ENCODE peak calls at places on chromosomes 5 and 9, in seven cellular contexts. One of them, this sample, is unnamed.

GRCh38 chr9:87063883-87064282 is 116.6 kb upstream of the GAS1 start:
- DNase-seq in NCI-H1105: no peak
- DNase-seq in activated T-helper 1 cell treated with anti-CD3 and anti-CD28 coated beads, Interleukin-12 subunit alpha, Interleukin-12 subunit beta, Interleukin-2, Interleukin-4 antibody, amounts not matched to agents 30 ng/mL and 10 ng/mL and 1 ng/mL, durations not matched to agents 14 hours and 24 hours and 36 hours: no peak
- DNase-seq in activated CD4-positive, CD25-positive, alpha-beta regulatory T cell: no peak
- DNase-seq in psoas muscle: no peak
- DNase-seq in cardiac muscle cell: no peak
- DNase-seq in cardiac fibroblast: peak; percentile 72
- DNase-seq in this sample: no peak

GRCh38 chr5:179530069-179530998 is 20.0 kb upstream of the RUFY1 start:
- DNase-seq in cardiac fibroblast: peak; percentile 40
- DNase-seq in activated CD4-positive, CD25-positive, alpha-beta regulatory T cell: no peak
- DNase-seq in NCI-H1105: no peak
- DNase-seq in activated T-helper 1 cell treated with anti-CD3 and anti-CD28 coated beads, Interleukin-12 subunit alpha, Interleukin-12 subunit beta, Interleukin-2, Interleukin-4 antibody, amounts not matched to agents 30 ng/mL and 10 ng/mL and 1 ng/mL, durations not matched to agents 14 hours and 24 hours and 36 hours: peak; percentile 50
- DNase-seq in psoas muscle: peak; percentile 79
- DNase-seq in cardiac muscle cell: peak; percentile 39
- DNase-seq in this sample: no peak

GRCh38 chr5:126384985-126385384 is 38.2 kb upstream of the GRAMD2B start:
- DNase-seq in NCI-H1105: no peak
- DNase-seq in activated CD4-positive, CD25-positive, alpha-beta regulatory T cell: no peak
- DNase-seq in activated T-helper 1 cell treated with anti-CD3 and anti-CD28 coated beads, Interleukin-12 subunit alpha, Interleukin-12 subunit beta, Interleukin-2, Interleukin-4 antibody, amounts not matched to agents 30 ng/mL and 10 ng/mL and 1 ng/mL, durations not matched to agents 14 hours and 24 hours and 36 hours: no peak
- DNase-seq in cardiac muscle cell: no peak
- DNase-seq in cardiac fibroblast: peak; percentile 78
- DNase-seq in psoas muscle: no peak
- DNase-seq in this sample: no peak

GRCh38 chr5:97547999-97548797 is 365.2 kb upstream of the RIOK2 start:
- DNase-seq in cardiac fibroblast: peak; percentile 64
- DNase-seq in activated T-helper 1 cell treated with anti-CD3 and anti-CD28 coated beads, Interleukin-12 subunit alpha, Interleukin-12 subunit beta, Interleukin-2, Interleukin-4 antibody, amounts not matched to agents 30 ng/mL and 10 ng/mL and 1 ng/mL, durations not matched to agents 14 hours and 24 hours and 36 hours: no peak
- DNase-seq in psoas muscle: no peak
- DNase-seq in NCI-H1105: no peak
- DNase-seq in activated CD4-positive, CD25-positive, alpha-beta regulatory T cell: no peak
- DNase-seq in cardiac muscle cell: no peak
- DNase-seq in this sample: no peak

GRCh38 chr9:130932220-130933069 is 6.6 kb downstream of the FIBCD1 start:
- DNase-seq in cardiac muscle cell: peak; percentile 70
- DNase-seq in NCI-H1105: no peak
- DNase-seq in activated T-helper 1 cell treated with anti-CD3 and anti-CD28 coated beads, Interleukin-12 subunit alpha, Interleukin-12 subunit beta, Interleukin-2, Interleukin-4 antibody, amounts not matched to agents 30 ng/mL and 10 ng/mL and 1 ng/mL, durations not matched to agents 14 hours and 24 hours and 36 hours: no peak
- DNase-seq in cardiac fibroblast: no peak
- DNase-seq in psoas muscle: peak; percentile 49
- DNase-seq in activated CD4-positive, CD25-positive, alpha-beta regulatory T cell: no peak
- DNase-seq in this sample: no peak

GRCh38 chr5:143682221-143682620 is 129.7 kb upstream of the HMHB1 start:
- DNase-seq in NCI-H1105: no peak
- DNase-seq in activated T-helper 1 cell treated with anti-CD3 and anti-CD28 coated beads, Interleukin-12 subunit alpha, Interleukin-12 subunit beta, Interleukin-2, Interleukin-4 antibody, amounts not matched to agents 30 ng/mL and 10 ng/mL and 1 ng/mL, durations not matched to agents 14 hours and 24 hours and 36 hours: no peak
- DNase-seq in cardiac fibroblast: no peak
- DNase-seq in activated CD4-positive, CD25-positive, alpha-beta regulatory T cell: no peak
- DNase-seq in cardiac muscle cell: peak; percentile 40
- DNase-seq in psoas muscle: no peak
- DNase-seq in this sample: no peak

GRCh38 chr9:127974002-127974768 is 6.6 kb downstream of the EEIG1 start:
- DNase-seq in NCI-H1105: no peak
- DNase-seq in cardiac fibroblast: no peak
- DNase-seq in activated CD4-positive, CD25-positive, alpha-beta regulatory T cell: no peak
- DNase-seq in cardiac muscle cell: no peak
- DNase-seq in activated T-helper 1 cell treated with anti-CD3 and anti-CD28 coated beads, Interleukin-12 subunit alpha, Interleukin-12 subunit beta, Interleukin-2, Interleukin-4 antibody, amounts not matched to agents 30 ng/mL and 10 ng/mL and 1 ng/mL, durations not matched to agents 14 hours and 24 hours and 36 hours: no peak
- DNase-seq in psoas muscle: peak; percentile 29
- DNase-seq in this sample: no peak

GRCh38 chr9:132069046-132069898 is 10.4 kb downstream of the MED27 start:
- DNase-seq in NCI-H1105: no peak
- DNase-seq in cardiac fibroblast: peak; percentile 32
- DNase-seq in activated CD4-positive, CD25-positive, alpha-beta regulatory T cell: no peak
- DNase-seq in psoas muscle: no peak
- DNase-seq in cardiac muscle cell: no peak
- DNase-seq in activated T-helper 1 cell treated with anti-CD3 and anti-CD28 coated beads, Interleukin-12 subunit alpha, Interleukin-12 subunit beta, Interleukin-2, Interleukin-4 antibody, amounts not matched to agents 30 ng/mL and 10 ng/mL and 1 ng/mL, durations not matched to agents 14 hours and 24 hours and 36 hours: no peak
- DNase-seq in this sample: no peak

GRCh38 chr5:38404667-38405276 is 146.4 kb downstream of the EGFLAM start:
- DNase-seq in activated CD4-positive, CD25-positive, alpha-beta regulatory T cell: no peak
- DNase-seq in cardiac fibroblast: no peak
- DNase-seq in NCI-H1105: no peak
- DNase-seq in psoas muscle: no peak
- DNase-seq in activated T-helper 1 cell treated with anti-CD3 and anti-CD28 coated beads, Interleukin-12 subunit alpha, Interleukin-12 subunit beta, Interleukin-2, Interleukin-4 antibody, amounts not matched to agents 30 ng/mL and 10 ng/mL and 1 ng/mL, durations not matched to agents 14 hours and 24 hours and 36 hours: no peak
- DNase-seq in cardiac muscle cell: peak; percentile 47
- DNase-seq in this sample: no peak

GRCh38 chr5:157463621-157464407 is 3.8 kb downstream of the NIPAL4 start:
- DNase-seq in activated T-helper 1 cell treated with anti-CD3 and anti-CD28 coated beads, Interleukin-12 subunit alpha, Interleukin-12 subunit beta, Interleukin-2, Interleukin-4 antibody, amounts not matched to agents 30 ng/mL and 10 ng/mL and 1 ng/mL, durations not matched to agents 14 hours and 24 hours and 36 hours: no peak
- DNase-seq in activated CD4-positive, CD25-positive, alpha-beta regulatory T cell: no peak
- DNase-seq in NCI-H1105: no peak
- DNase-seq in cardiac muscle cell: no peak
- DNase-seq in psoas muscle: no peak
- DNase-seq in cardiac fibroblast: peak; percentile 83
- DNase-seq in this sample: no peak

GRCh38 chr5:10475931-10476687 is 34.4 kb downstream of the ROPN1L start:
- DNase-seq in psoas muscle: peak; percentile 12
- DNase-seq in activated CD4-positive, CD25-positive, alpha-beta regulatory T cell: no peak
- DNase-seq in cardiac muscle cell: no peak
- DNase-seq in activated T-helper 1 cell treated with anti-CD3 and anti-CD28 coated beads, Interleukin-12 subunit alpha, Interleukin-12 subunit beta, Interleukin-2, Interleukin-4 antibody, amounts not matched to agents 30 ng/mL and 10 ng/mL and 1 ng/mL, durations not matched to agents 14 hours and 24 hours and 36 hours: no peak
- DNase-seq in NCI-H1105: no peak
- DNase-seq in cardiac fibroblast: no peak
- DNase-seq in this sample: no peak

GRCh38 chr9:130864541-130864940 is 29.5 kb downstream of the ABL1 start:
- DNase-seq in activated T-helper 1 cell treated with anti-CD3 and anti-CD28 coated beads, Interleukin-12 subunit alpha, Interleukin-12 subunit beta, Interleukin-2, Interleukin-4 antibody, amounts not matched to agents 30 ng/mL and 10 ng/mL and 1 ng/mL, durations not matched to agents 14 hours and 24 hours and 36 hours: no peak
- DNase-seq in activated CD4-positive, CD25-positive, alpha-beta regulatory T cell: no peak
- DNase-seq in cardiac muscle cell: no peak
- DNase-seq in NCI-H1105: no peak
- DNase-seq in cardiac fibroblast: no peak
- DNase-seq in psoas muscle: no peak
- DNase-seq in this sample: no peak

This sample was measured in GDM1.